ENCODE peak calls at places on chromosomes 12 and 14, in ten cellular contexts. One of them, this sample, is unnamed.

GRCh38 chr12:124518051-124518932 is 49.1 kb downstream of the NCOR2 start:
- DNase-seq in colonic mucosa: peak
- DNase-seq in endodermal cell: peak
- DNase-seq in adipocyte: peak
- DNase-seq in H9: no peak
- DNase-seq in HepG2: peak
- DNase-seq in MM.1S: no peak
- DNase-seq in fibroblast of lung: peak
- DNase-seq in NT2/D1: no peak
- DNase-seq in astrocyte: peak
- DNase-seq in this sample: peak

GRCh38 chr12:85280984-85281946 is 1.2 kb downstream of the ALX1 start:
- DNase-seq in colonic mucosa: no peak
- DNase-seq in endodermal cell: no peak
- DNase-seq in adipocyte: peak
- DNase-seq in H9: no peak
- DNase-seq in HepG2: no peak
- DNase-seq in MM.1S: no peak
- DNase-seq in fibroblast of lung: peak
- DNase-seq in NT2/D1: no peak
- DNase-seq in astrocyte: no peak
- DNase-seq in this sample: peak

GRCh38 chr12:17344649-17345048 is 738.7 kb upstream of the LMO3 start:
- DNase-seq in colonic mucosa: no peak
- DNase-seq in endodermal cell: peak
- DNase-seq in adipocyte: no peak
- DNase-seq in H9: no peak
- DNase-seq in HepG2: no peak
- DNase-seq in MM.1S: no peak
- DNase-seq in fibroblast of lung: no peak
- DNase-seq in NT2/D1: peak
- DNase-seq in astrocyte: no peak
- DNase-seq in this sample: no peak

GRCh38 chr12:31732926-31733548 is 4.2 kb upstream of the AMN1 start:
- DNase-seq in colonic mucosa: no peak
- DNase-seq in endodermal cell: peak
- DNase-seq in adipocyte: peak
- DNase-seq in H9: peak
- DNase-seq in HepG2: peak
- DNase-seq in MM.1S: no peak
- DNase-seq in fibroblast of lung: peak
- DNase-seq in NT2/D1: peak
- DNase-seq in astrocyte: peak
- DNase-seq in this sample: no peak

GRCh38 chr12:121536058-121536928 is 44.5 kb downstream of the KDM2B start:
- DNase-seq in colonic mucosa: peak
- DNase-seq in endodermal cell: peak
- DNase-seq in adipocyte: peak
- DNase-seq in H9: peak
- DNase-seq in HepG2: no peak
- DNase-seq in MM.1S: peak
- DNase-seq in fibroblast of lung: peak
- DNase-seq in NT2/D1: peak
- DNase-seq in astrocyte: peak
- DNase-seq in this sample: peak

GRCh38 chr14:81031488-81031887 is 76.1 kb downstream of the TSHR start:
- DNase-seq in colonic mucosa: no peak
- DNase-seq in endodermal cell: no peak
- DNase-seq in adipocyte: no peak
- DNase-seq in H9: no peak
- DNase-seq in HepG2: no peak
- DNase-seq in MM.1S: no peak
- DNase-seq in fibroblast of lung: no peak
- DNase-seq in NT2/D1: no peak
- DNase-seq in astrocyte: no peak
- DNase-seq in this sample: no peak

GRCh38 chr12:34292736-34293625 is 270.7 kb downstream of the ALG10 start:
- DNase-seq in colonic mucosa: no peak
- DNase-seq in endodermal cell: no peak
- DNase-seq in adipocyte: no peak
- DNase-seq in H9: no peak
- DNase-seq in HepG2: peak
- DNase-seq in MM.1S: no peak
- DNase-seq in fibroblast of lung: no peak
- DNase-seq in NT2/D1: peak
- DNase-seq in astrocyte: no peak
- DNase-seq in this sample: no peak

GRCh38 chr12:67999244-67999643 is 10.0 kb downstream of the IFNG-AS1 start:
- DNase-seq in colonic mucosa: no peak
- DNase-seq in endodermal cell: no peak
- DNase-seq in adipocyte: no peak
- DNase-seq in H9: no peak
- DNase-seq in HepG2: no peak
- DNase-seq in MM.1S: no peak
- DNase-seq in fibroblast of lung: no peak
- DNase-seq in NT2/D1: no peak
- DNase-seq in astrocyte: no peak
- DNase-seq in this sample: no peak

GRCh38 chr12:49327368-49327767 is 4.3 kb downstream of the TROAP start:
- DNase-seq in colonic mucosa: no peak
- DNase-seq in endodermal cell: no peak
- DNase-seq in adipocyte: no peak
- DNase-seq in H9: no peak
- DNase-seq in HepG2: no peak
- DNase-seq in MM.1S: no peak
- DNase-seq in fibroblast of lung: no peak
- DNase-seq in NT2/D1: no peak
- DNase-seq in astrocyte: no peak
- DNase-seq in this sample: no peak

GRCh38 chr14:73342670-73343069 is 105.4 kb downstream of the PAPLN start:
- DNase-seq in colonic mucosa: no peak
- DNase-seq in endodermal cell: no peak
- DNase-seq in adipocyte: no peak
- DNase-seq in H9: no peak
- DNase-seq in HepG2: no peak
- DNase-seq in MM.1S: no peak
- DNase-seq in fibroblast of lung: no peak
- DNase-seq in NT2/D1: no peak
- DNase-seq in astrocyte: no peak
- DNase-seq in this sample: no peak

GRCh38 chr12:49518914-49519573 is 19.8 kb upstream of the KCNH3 start:
- DNase-seq in colonic mucosa: no peak
- DNase-seq in endodermal cell: no peak
- DNase-seq in adipocyte: peak
- DNase-seq in H9: no peak
- DNase-seq in HepG2: no peak
- DNase-seq in MM.1S: no peak
- DNase-seq in fibroblast of lung: peak
- DNase-seq in NT2/D1: no peak
- DNase-seq in astrocyte: peak
- DNase-seq in this sample: no peak

GRCh38 chr14:91352101-91352500 is 65.5 kb downstream of the CCDC88C start:
- DNase-seq in colonic mucosa: no peak
- DNase-seq in endodermal cell: peak
- DNase-seq in adipocyte: no peak
- DNase-seq in H9: no peak
- DNase-seq in HepG2: no peak
- DNase-seq in MM.1S: no peak
- DNase-seq in fibroblast of lung: peak
- DNase-seq in NT2/D1: no peak
- DNase-seq in astrocyte: peak
- DNase-seq in this sample: no peak
- H3K9ac ChIP-seq in colonic mucosa: no peak
- H3K9ac ChIP-seq in endodermal cell: no peak
- H3K9ac ChIP-seq in adipocyte: no peak
- H3K9ac ChIP-seq in H9: no peak
- H3K9ac ChIP-seq in HepG2: no peak
- H3K9ac ChIP-seq in MM.1S: peak
- H3K9ac ChIP-seq in fibroblast of lung: no peak
- H3K9ac ChIP-seq in NT2/D1: no peak
- H3K9ac ChIP-seq in astrocyte: no peak
- H3K9ac ChIP-seq in this sample: no peak

DNA sequence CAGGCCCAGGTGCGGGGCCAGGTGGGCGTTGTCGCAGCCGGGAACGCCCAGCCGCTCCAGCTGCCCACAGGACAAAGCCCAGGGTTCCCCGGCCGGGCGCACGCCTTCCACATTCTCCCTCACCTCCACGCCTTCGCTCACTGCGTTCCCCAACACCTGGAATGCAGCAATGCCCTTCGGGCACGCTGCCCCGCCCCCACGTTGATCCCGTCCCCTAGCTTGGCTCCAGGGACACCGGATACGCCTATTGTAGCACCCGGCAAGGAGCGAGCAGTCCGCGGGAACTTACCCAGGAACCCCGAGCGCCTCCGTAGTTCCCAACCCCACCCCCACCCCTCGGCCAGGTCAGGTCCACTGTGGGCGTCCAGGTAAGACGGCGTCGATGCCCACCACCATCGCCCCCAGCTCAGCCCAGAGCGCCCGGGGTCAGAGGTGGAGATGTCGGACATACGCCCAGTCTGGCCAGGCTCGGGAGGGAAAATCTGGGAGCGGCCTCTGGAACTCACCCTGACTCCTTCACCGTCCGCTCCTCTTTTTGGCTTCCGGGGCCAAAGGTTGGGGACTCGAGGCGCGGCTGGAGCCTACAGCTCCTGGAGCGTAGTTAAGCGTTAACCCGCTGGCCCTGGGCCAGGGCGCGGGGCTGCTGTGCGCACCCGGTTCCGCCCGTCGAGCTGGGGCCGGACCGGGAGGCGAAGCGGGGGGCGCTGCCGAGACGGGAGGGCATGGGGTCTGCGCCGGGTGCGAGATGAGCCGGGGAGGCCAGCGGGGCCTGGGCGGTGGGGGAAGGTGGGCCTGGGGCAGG is 600 bp upstream of the CEP170B start:
- DNase-seq in colonic mucosa: peak
- DNase-seq in endodermal cell: peak
- DNase-seq in adipocyte: peak
- DNase-seq in H9: peak
- DNase-seq in HepG2: peak
- DNase-seq in MM.1S: no peak
- DNase-seq in fibroblast of lung: no peak
- DNase-seq in NT2/D1: no peak
- DNase-seq in astrocyte: no peak
- DNase-seq in this sample: peak
- H3K9ac ChIP-seq in colonic mucosa: peak
- H3K9ac ChIP-seq in endodermal cell: peak
- H3K9ac ChIP-seq in adipocyte: peak
- H3K9ac ChIP-seq in H9: peak
- H3K9ac ChIP-seq in HepG2: peak
- H3K9ac ChIP-seq in MM.1S: no peak
- H3K9ac ChIP-seq in fibroblast of lung: no peak
- H3K9ac ChIP-seq in NT2/D1: peak
- H3K9ac ChIP-seq in astrocyte: no peak
- H3K9ac ChIP-seq in this sample: no peak

GRCh38 chr14:102629700-102630365 is 37.4 kb downstream of the RCOR1 start:
- DNase-seq in colonic mucosa: no peak
- DNase-seq in endodermal cell: peak
- DNase-seq in adipocyte: no peak
- DNase-seq in H9: no peak
- DNase-seq in HepG2: no peak
- DNase-seq in MM.1S: no peak
- DNase-seq in fibroblast of lung: peak
- DNase-seq in NT2/D1: no peak
- DNase-seq in astrocyte: no peak
- DNase-seq in this sample: no peak
- H3K9ac ChIP-seq in colonic mucosa: no peak
- H3K9ac ChIP-seq in endodermal cell: no peak
- H3K9ac ChIP-seq in adipocyte: no peak
- H3K9ac ChIP-seq in H9: no peak
- H3K9ac ChIP-seq in HepG2: no peak
- H3K9ac ChIP-seq in MM.1S: no peak
- H3K9ac ChIP-seq in fibroblast of lung: no peak
- H3K9ac ChIP-seq in NT2/D1: no peak
- H3K9ac ChIP-seq in astrocyte: no peak
- H3K9ac ChIP-seq in this sample: no peak

DNA sequence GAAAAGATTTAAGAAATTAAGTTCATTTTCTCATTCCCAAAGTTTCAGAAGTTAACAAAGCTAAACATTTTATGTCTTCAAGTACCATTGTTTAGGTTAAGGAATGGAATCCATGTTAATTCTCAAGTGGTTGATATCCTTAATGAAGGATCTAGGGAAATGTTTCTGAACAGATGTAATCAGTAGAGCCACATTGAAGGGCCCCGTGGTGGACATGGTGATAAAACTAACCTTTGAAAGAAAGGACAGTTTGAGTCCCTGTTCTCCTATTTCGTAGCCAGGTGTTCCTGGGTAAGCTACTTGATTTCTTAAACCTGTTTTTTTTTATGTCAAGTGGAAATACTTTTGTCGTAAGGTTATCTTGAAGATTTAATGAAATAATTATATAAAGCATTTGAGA is 4.6 kb downstream of the PPM1A start:
- DNase-seq in colonic mucosa: no peak
- DNase-seq in endodermal cell: no peak
- DNase-seq in adipocyte: no peak
- DNase-seq in H9: no peak
- DNase-seq in HepG2: no peak
- DNase-seq in MM.1S: no peak
- DNase-seq in fibroblast of lung: no peak
- DNase-seq in NT2/D1: no peak
- DNase-seq in astrocyte: no peak
- DNase-seq in this sample: no peak
- H3K9ac ChIP-seq in colonic mucosa: no peak
- H3K9ac ChIP-seq in endodermal cell: no peak
- H3K9ac ChIP-seq in adipocyte: no peak
- H3K9ac ChIP-seq in H9: no peak
- H3K9ac ChIP-seq in HepG2: no peak
- H3K9ac ChIP-seq in MM.1S: no peak
- H3K9ac ChIP-seq in fibroblast of lung: no peak
- H3K9ac ChIP-seq in NT2/D1: no peak
- H3K9ac ChIP-seq in astrocyte: no peak
- H3K9ac ChIP-seq in this sample: no peak